ENCODE peak calls at places on chromosomes 13 and 19, in four cellular contexts. Z, P, B and J are unnamed samples.

GRCh38 chr13:100589178-100589725 is 663 bp upstream of the GGACT start:
- DNase-seq in Z (no peak), P (no peak), B (no peak), J (peak)

GRCh38 chr19:45402469-45403070 is 2.3 kb downstream of the PPP1R13L start:
- DNase-seq in Z (no peak), P (peak), B (no peak), J (peak)

GRCh38 chr19:10998045-10998533 is 37.3 kb downstream of the SMARCA4 start:
- DNase-seq in Z (no peak), P (no peak), B (peak), J (no peak)

GRCh38 chr19:48836089-48837017 is at the start of gene HSD17B14:
- DNase-seq in Z (no peak), P (no peak), B (no peak), J (peak)

GRCh38 chr13:24106429-24106828 is 54.1 kb upstream of the SPATA13 start:
- DNase-seq in Z (no peak), P (no peak), B (peak), J (no peak)

GRCh38 chr19:39413269-39413902 is 917 bp downstream of the PLEKHG2 start:
- DNase-seq in Z (no peak), P (peak), B (no peak), J (peak)

GRCh38 chr13:65597839-65598818 is 1632.0 kb downstream of the PCDH9 start:
- DNase-seq in Z (no peak), P (no peak), B (no peak), J (no peak)

GRCh38 chr13:82947121-82948077 is 934.9 kb downstream of the SLITRK1 start:
- DNase-seq in Z (no peak), P (no peak), B (no peak), J (no peak)

GRCh38 chr13:110343241-110343865 is 36.3 kb downstream of the COL4A2 start:
- DNase-seq in Z (no peak), P (no peak), B (no peak), J (no peak)

GRCh38 chr13:25840261-25840660 is 211.6 kb downstream of the SHISA2 start:
- DNase-seq in Z (no peak), P (no peak), B (no peak), J (no peak)

GRCh38 chr13:73520566-73521290 is 461.9 kb downstream of the KLF5 start:
- DNase-seq in Z (no peak), P (no peak), B (no peak), J (no peak)

GRCh38 chr13:109790071-109790470 is 3.7 kb upstream of the IRS2 start:
- DNase-seq in Z (no peak), P (no peak), B (no peak), J (no peak)

GRCh38 chr13:25489238-25489637 is 117.5 kb downstream of the ATP8A2 start:
- DNase-seq in Z (no peak), P (no peak), B (no peak), J (no peak)

GRCh38 chr13:25179810-25180437 is 7.8 kb upstream of the AMER2 start:
- DNase-seq in Z (no peak), P (no peak), B (no peak), J (no peak)

GRCh38 chr13:102679449-102680132 is 15.3 kb downstream of the METTL21C start:
- DNase-seq in Z (no peak), P (no peak), B (no peak), J (no peak)

GRCh38 chr13:20247963-20248362 is 15.8 kb upstream of the GJB6 start:
- DNase-seq in Z (no peak), P (no peak), B (no peak), J (no peak)

GRCh38 chr13:42977219-42977659 is 14.8 kb downstream of the EPSTI1 start:
- DNase-seq in Z (no peak), P (no peak), B (no peak), J (no peak)

GRCh38 chr13:101520672-101521071 is 68.2 kb downstream of the ITGBL1 start:
- DNase-seq in Z (no peak), P (no peak), B (no peak), J (peak)

GRCh38 chr19:43841990-43842389 is 14.9 kb downstream of the ZNF283 start:
- DNase-seq in Z (no peak), P (no peak), B (no peak), J (no peak)

GRCh38 chr13:73672492-73672891 is 461.7 kb downstream of the KLF12 start:
- DNase-seq in Z (no peak), P (no peak), B (peak), J (peak)

GRCh38 chr13:99426426-99426825 is 74.8 kb upstream of the TM9SF2 start:
- DNase-seq in Z (no peak), P (no peak), B (no peak), J (no peak)

GRCh38 chr19:45442927-45443461 is 19.3 kb upstream of the ERCC1 start:
- DNase-seq in Z (no peak), P (peak), B (no peak), J (peak)

GRCh38 chr19:27775395-27775794 is 1437.6 kb downstream of the UQCRFS1 start:
- DNase-seq in Z (no peak), P (no peak), B (no peak), J (no peak)

GRCh38 chr13:31461923-31462322 is 262.1 kb downstream of the B3GLCT start:
- DNase-seq in Z (no peak), P (no peak), B (no peak), J (no peak)
- TF ChIP-seq EZH2 in Z (no peak), P (no peak), B (no peak), J (no peak)

GRCh38 chr19:41896581-41896942 is 13.6 kb downstream of the ARHGEF1 start:
- DNase-seq in Z (no peak), P (no peak), B (no peak), J (no peak)

GRCh38 chr19:41894350-41894749 is 11.4 kb downstream of the ARHGEF1 start:
- DNase-seq in Z (no peak), P (no peak), B (no peak), J (no peak)

GRCh38 chr19:41892173-41892902 is 9.4 kb downstream of the ARHGEF1 start:
- DNase-seq in Z (no peak), P (no peak), B (no peak), J (no peak)

GRCh38 chr19:41895745-41896580 is 13.0 kb downstream of the ARHGEF1 start:
- DNase-seq in Z (no peak), P (no peak), B (no peak), J (no peak)

DNA sequence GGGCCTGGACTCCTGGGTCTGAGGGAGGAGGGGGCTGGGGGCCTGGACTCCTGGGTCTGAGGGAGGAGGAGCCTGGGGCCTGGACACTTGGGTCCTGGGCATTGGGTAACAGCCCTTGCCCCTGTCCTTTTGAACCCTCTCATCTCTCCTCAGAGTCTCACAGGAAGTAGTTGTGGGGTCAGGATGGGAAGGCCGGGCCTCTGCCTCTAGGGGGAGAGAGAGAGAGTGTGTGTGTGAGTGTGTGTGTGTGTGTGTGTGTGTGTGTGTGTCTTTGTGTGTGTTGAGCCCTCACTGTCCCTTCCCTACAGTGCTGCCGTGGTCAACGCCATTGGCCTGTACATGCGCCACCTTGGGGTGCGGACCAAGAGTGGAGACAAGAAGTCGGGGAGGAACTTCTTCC is 10.9 kb downstream of the ARHGEF1 start:
- DNase-seq in Z (no peak), P (no peak), B (peak), J (no peak)
- TF ChIP-seq MYC in Z (no peak), P (no peak), B (no peak), J (no peak)

DNA sequence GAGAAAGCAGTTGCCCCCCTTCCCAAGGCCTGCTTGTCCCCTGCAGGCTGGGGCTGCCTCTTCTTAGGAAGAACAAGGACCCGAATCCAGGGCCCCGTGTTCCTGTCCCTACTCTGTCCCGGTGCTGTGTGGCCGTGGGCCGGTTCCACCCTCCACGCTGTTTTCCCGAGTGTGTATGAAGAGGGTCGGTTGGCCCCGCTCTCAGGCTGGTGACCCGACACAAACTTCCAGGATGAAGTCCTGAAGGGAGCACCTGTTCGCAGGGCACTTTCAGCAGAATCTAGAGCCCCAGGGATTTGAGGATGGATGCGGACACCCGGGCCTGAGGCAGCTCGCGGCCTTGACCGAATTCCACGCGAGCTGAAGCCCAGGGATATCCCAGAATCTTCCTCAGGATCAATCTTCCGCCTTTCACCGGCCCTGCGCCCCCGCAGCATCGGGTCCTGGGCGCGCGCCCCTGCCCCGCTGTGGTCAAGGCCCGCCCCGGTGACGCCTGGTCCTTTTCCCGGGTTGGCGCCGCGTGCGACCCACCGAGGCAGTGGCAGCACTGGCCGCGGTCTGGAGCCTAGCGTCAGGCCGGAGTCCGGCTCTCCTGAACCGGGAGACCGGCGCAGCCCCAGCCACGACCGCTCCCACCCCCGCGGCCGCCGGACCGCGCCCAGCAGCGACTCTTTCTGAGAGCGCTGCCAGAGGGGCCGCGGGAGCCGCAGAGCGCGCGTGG is 528 bp upstream of the CHST8 start:
- DNase-seq in Z (no peak), P (no peak), B (no peak), J (no peak)
- TF ChIP-seq EZH2 in Z (no peak), P (no peak), B (no peak), J (no peak)

GRCh38 chr13:41085961-41086360 is 24.7 kb downstream of the WBP4 start:
- DNase-seq in Z (no peak), P (no peak), B (no peak), J (no peak)
- TF ChIP-seq MYC in Z (no peak), P (no peak), B (no peak), J (no peak)

DNA sequence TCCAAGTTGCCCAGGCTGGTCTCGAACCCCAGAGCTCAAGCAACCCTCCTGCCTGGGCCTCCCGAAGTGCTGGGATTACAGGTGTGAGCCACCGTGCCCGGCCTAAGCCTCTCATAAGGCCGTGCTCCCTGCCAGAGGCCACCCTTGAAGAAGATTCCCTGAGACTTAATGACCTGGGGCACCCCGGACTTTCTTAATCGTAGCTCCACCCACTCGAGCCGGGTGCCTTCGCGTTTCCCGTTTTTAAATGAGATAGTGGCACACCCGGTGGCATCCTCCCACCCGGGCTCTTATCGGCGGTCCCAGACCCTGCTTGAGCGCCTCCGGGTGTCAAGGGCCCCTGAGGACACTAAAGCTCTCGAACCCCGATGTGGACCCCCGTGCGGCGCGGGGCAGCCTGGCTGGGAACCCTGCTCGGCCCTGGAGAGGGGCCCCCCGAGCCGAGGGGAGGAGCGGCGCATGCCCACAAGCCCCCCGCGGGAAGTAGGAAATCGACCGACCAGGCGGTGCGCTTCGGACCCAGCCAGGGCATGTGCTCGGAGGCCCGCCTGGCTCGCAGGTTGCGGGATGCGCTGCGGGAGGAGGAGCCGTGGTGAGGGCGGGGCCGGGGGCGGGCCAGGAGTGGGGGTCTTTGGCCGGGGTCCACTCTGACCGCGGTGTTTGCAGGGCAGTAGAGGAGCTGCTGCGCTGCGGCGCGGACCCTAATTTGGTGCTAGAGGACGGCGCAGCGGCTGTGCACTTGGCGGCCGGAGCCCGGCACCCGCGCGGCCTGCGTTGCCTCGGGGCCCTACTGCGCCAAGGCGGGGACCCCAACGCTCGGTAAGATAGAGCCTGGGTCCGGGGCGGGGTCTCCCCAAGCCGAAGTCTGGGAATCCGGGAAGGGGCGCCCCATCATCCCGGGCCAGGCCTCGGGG is at the start of gene ANKLE1:
- DNase-seq in Z (peak), P (peak), B (no peak), J (no peak)
- TF ChIP-seq EZH2 in Z (no peak), P (no peak), B (no peak), J (no peak)

DNA sequence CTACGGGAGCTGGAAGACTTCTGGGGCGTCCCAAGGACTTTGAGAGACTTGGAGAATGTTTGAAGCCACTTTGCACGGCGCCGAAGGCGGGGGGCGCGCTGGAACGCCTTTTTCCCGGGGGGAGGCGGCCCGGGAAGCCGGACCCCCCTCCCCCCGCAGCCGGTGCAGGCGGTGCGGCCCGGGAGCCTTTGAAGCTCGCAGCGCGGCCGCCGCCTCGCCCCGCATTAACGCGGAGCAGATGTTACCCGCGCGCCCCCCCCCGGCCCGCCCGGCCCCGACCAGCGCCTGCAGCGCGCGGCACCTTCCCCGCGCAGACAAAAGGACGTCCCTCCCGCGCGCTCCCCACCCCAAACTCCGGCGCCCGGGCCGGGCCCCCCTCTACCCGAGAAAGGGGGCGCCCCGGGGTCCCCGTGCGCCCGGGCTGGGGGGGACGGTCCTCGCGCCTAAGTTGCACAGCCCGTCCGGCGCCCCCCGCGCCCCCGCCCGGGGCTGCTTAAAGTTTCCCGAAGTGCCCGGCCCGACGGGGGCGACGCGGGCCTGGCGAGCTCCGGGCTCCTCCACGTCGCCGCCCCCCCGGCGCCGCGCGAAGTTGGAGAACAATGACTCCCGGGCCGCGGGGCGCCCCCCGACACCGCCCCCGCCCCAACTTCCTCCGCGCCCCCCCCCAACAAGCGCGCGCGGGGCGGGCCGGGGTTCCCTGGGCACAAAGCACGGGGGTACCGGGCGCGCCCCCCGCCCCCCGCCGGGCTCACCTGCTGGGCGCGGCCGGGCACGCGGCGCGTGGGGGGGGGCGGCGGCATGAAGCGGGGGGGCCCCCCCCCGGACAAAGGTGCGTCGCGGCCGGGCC is 644 bp downstream of the TCF3 start:
- DNase-seq in Z (no peak), P (peak), B (no peak), J (peak)
- TF ChIP-seq MYC in Z (no peak), P (no peak), B (no peak), J (no peak)

GRCh38 chr19:5806133-5806489 is 1.2 kb downstream of the NRTN start:
- DNase-seq in Z (no peak), P (no peak), B (no peak), J (no peak)

GRCh38 chr19:5803441-5803751 is 1.5 kb upstream of the NRTN start:
- DNase-seq in Z (no peak), P (no peak), B (no peak), J (no peak)

GRCh38 chr19:5803752-5804515 is 933 bp upstream of the NRTN start:
- DNase-seq in Z (peak), P (peak), B (peak), J (peak)

GRCh38 chr19:5805465-5806132 is 732 bp downstream of the NRTN start:
- DNase-seq in Z (no peak), P (peak), B (peak), J (peak)

GRCh38 chr19:5804516-5805464 is at the start of gene NRTN:
- DNase-seq in Z (no peak), P (peak), B (no peak), J (no peak)
- TF ChIP-seq EZH2 in Z (no peak), P (no peak), B (no peak), J (no peak)

DNA sequence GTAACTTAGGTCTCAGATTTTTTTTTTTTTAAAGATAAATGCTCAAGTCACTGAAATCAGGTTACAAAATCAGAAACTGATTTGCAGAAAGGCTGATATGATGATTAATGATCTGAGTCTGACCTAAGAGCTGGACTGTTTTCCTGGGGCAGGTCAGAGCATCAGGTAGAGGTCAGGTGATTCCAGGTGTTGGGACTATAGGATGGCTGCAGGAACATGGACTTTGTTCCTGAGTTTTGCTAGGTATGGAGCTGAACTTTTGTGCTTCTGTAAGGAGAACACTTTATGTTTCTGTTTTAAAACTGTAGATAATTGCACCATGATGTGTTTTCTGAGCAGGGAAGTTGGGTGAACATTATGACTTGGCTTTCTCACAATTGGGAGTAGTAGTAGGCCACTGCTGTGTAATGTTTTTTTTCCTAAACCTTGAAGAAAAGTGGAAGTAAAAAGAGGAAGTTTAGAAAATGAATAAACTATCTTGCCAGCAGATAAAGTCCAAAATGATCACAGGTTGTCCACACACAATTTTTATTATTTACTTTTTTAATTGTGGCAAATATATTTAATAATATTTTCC is 297.2 kb downstream of the DCT start:
- DNase-seq in Z (no peak), P (no peak), B (no peak), J (no peak)
- TF ChIP-seq MYC in Z (no peak), P (no peak), B (no peak), J (no peak)

GRCh38 chr13:27113436-27113835 is 58.2 kb downstream of the USP12 start:
- DNase-seq in Z (no peak), P (no peak), B (no peak), J (no peak)

GRCh38 chr13:27110056-27110746 is 61.4 kb downstream of the USP12 start:
- DNase-seq in Z (no peak), P (no peak), B (no peak), J (no peak)

GRCh38 chr13:27117158-27117557 is 54.5 kb downstream of the USP12 start:
- DNase-seq in Z (no peak), P (no peak), B (no peak), J (peak)

GRCh38 chr13:27106144-27106543 is 65.5 kb downstream of the USP12 start:
- DNase-seq in Z (no peak), P (no peak), B (no peak), J (no peak)

DNA sequence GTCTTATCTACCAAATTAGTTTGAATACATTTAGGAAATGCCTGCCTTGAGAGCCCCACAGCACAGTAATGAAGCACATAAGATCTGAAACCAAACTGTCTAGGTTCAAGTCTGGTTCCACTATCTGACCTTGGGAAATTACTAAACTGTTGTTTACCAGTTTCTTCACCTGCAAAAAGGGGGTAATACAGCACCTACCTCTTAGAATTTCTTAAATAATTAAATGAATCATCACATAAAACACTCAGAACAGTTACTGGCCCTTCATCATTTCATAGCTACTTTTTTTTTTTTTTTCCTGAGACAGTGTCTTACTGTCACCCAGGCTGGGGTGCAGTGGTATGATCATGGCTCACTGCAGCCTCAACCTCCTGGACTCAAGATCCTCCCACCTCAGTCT is 59.6 kb downstream of the USP12 start:
- DNase-seq in Z (no peak), P (no peak), B (no peak), J (no peak)
- TF ChIP-seq EZH2 in Z (no peak), P (no peak), B (no peak), J (no peak)

DNA sequence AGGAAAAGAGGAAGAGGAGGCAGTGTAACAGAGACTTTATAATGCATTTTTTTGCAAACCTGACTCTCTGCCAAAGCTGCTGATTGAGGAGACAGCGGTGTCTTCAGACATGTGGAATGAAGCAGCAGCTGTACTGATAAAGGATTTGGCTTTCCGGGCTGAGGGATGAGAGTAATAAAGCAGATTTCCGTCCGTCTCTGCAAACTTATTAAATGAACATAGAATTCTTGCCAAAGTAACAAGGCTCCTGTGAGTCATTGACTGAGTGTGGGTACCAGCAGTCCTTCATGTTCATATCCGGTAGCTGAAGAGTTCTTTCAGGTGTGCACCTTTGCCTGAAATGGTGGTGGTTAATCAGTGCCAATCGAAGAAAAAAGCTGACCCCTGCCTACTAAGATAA is 112.6 kb downstream of the LIG4 start:
- DNase-seq in Z (no peak), P (no peak), B (no peak), J (no peak)
- TF ChIP-seq MYC in Z (no peak), P (no peak), B (no peak), J (no peak)